ENCODE peak calls at places on chromosomes 6 and 20, in five cellular contexts. One of them, this sample, is unnamed.

GRCh38 chr6:35581633-35582032 is 68.9 kb upstream of the TULP1 start:
- DNase-seq in upper lobe of right lung: no peak
- DNase-seq in stimulated activated CD8-positive, alpha-beta memory T cell treated with anti-CD3 and anti-CD28 coated beads, Interleukin-7, amount 100 ng/mL, for 4 hours: no peak
- DNase-seq in stromal cell of bone marrow: no peak
- DNase-seq in activated naive CD4-positive, alpha-beta T cell: no peak
- DNase-seq in this sample: no peak

GRCh38 chr20:45823949-45824835 is 2.9 kb downstream of the TNNC2 start:
- DNase-seq in stromal cell of bone marrow: no peak
- DNase-seq in stimulated activated CD8-positive, alpha-beta memory T cell treated with anti-CD3 and anti-CD28 coated beads, Interleukin-7, amount 100 ng/mL, for 4 hours: peak; percentile 21
- DNase-seq in activated naive CD4-positive, alpha-beta T cell: peak; percentile 35
- DNase-seq in upper lobe of right lung: no peak
- DNase-seq in this sample: no peak

GRCh38 chr6:170139531-170139930 is 151.3 kb downstream of the DLL1 start:
- DNase-seq in activated naive CD4-positive, alpha-beta T cell: no peak
- DNase-seq in stromal cell of bone marrow: no peak
- DNase-seq in stimulated activated CD8-positive, alpha-beta memory T cell treated with anti-CD3 and anti-CD28 coated beads, Interleukin-7, amount 100 ng/mL, for 4 hours: no peak
- DNase-seq in upper lobe of right lung: peak; percentile 53
- DNase-seq in this sample: peak; percentile 39

GRCh38 chr6:119454694-119455093 is 105.1 kb upstream of the MAN1A1 start:
- DNase-seq in stromal cell of bone marrow: peak; percentile 22
- DNase-seq in upper lobe of right lung: no peak
- DNase-seq in stimulated activated CD8-positive, alpha-beta memory T cell treated with anti-CD3 and anti-CD28 coated beads, Interleukin-7, amount 100 ng/mL, for 4 hours: no peak
- DNase-seq in activated naive CD4-positive, alpha-beta T cell: no peak
- DNase-seq in this sample: no peak

GRCh38 chr20:62342910-62343309 is 24.2 kb downstream of the LAMA5 start:
- DNase-seq in activated naive CD4-positive, alpha-beta T cell: no peak
- DNase-seq in stromal cell of bone marrow: no peak
- DNase-seq in stimulated activated CD8-positive, alpha-beta memory T cell treated with anti-CD3 and anti-CD28 coated beads, Interleukin-7, amount 100 ng/mL, for 4 hours: no peak
- DNase-seq in upper lobe of right lung: no peak
- DNase-seq in this sample: no peak

GRCh38 chr6:139344186-139344963 is 30.1 kb downstream of the CITED2 start:
- DNase-seq in activated naive CD4-positive, alpha-beta T cell: no peak
- DNase-seq in stimulated activated CD8-positive, alpha-beta memory T cell treated with anti-CD3 and anti-CD28 coated beads, Interleukin-7, amount 100 ng/mL, for 4 hours: no peak
- DNase-seq in upper lobe of right lung: no peak
- DNase-seq in stromal cell of bone marrow: no peak
- DNase-seq in this sample: no peak

GRCh38 chr6:142913511-142914047 is 31.4 kb downstream of the HIVEP2 start:
- DNase-seq in activated naive CD4-positive, alpha-beta T cell: peak; percentile 52
- DNase-seq in stromal cell of bone marrow: no peak
- DNase-seq in stimulated activated CD8-positive, alpha-beta memory T cell treated with anti-CD3 and anti-CD28 coated beads, Interleukin-7, amount 100 ng/mL, for 4 hours: peak; percentile 67
- DNase-seq in upper lobe of right lung: peak; percentile 57
- DNase-seq in this sample: no peak

GRCh38 chr20:43583982-43584432 is 6.7 kb upstream of the IFT52 start:
- DNase-seq in stromal cell of bone marrow: peak; percentile 98
- DNase-seq in stimulated activated CD8-positive, alpha-beta memory T cell treated with anti-CD3 and anti-CD28 coated beads, Interleukin-7, amount 100 ng/mL, for 4 hours: no peak
- DNase-seq in upper lobe of right lung: peak; percentile 79
- DNase-seq in activated naive CD4-positive, alpha-beta T cell: no peak
- DNase-seq in this sample: no peak

GRCh38 chr6:155504848-155505247 is 49.2 kb upstream of the NOX3 start:
- DNase-seq in upper lobe of right lung: no peak
- DNase-seq in stimulated activated CD8-positive, alpha-beta memory T cell treated with anti-CD3 and anti-CD28 coated beads, Interleukin-7, amount 100 ng/mL, for 4 hours: no peak
- DNase-seq in stromal cell of bone marrow: no peak
- DNase-seq in activated naive CD4-positive, alpha-beta T cell: no peak
- DNase-seq in this sample: no peak

GRCh38 chr6:32196682-32197616 is 4.5 kb upstream of the GPSM3 start:
- DNase-seq in activated naive CD4-positive, alpha-beta T cell: no peak
- DNase-seq in stromal cell of bone marrow: no peak
- DNase-seq in stimulated activated CD8-positive, alpha-beta memory T cell treated with anti-CD3 and anti-CD28 coated beads, Interleukin-7, amount 100 ng/mL, for 4 hours: no peak
- DNase-seq in upper lobe of right lung: peak; percentile 70
- DNase-seq in this sample: peak; percentile 79

GRCh38 chr6:121157913-121158312 is 176.4 kb downstream of the TBC1D32 start:
- DNase-seq in stimulated activated CD8-positive, alpha-beta memory T cell treated with anti-CD3 and anti-CD28 coated beads, Interleukin-7, amount 100 ng/mL, for 4 hours: no peak
- DNase-seq in stromal cell of bone marrow: peak; percentile 16
- DNase-seq in activated naive CD4-positive, alpha-beta T cell: no peak
- DNase-seq in upper lobe of right lung: no peak
- DNase-seq in this sample: no peak

GRCh38 chr20:45817652-45818194 is 5.3 kb downstream of the UBE2C start:
- DNase-seq in stromal cell of bone marrow: peak; percentile 48
- DNase-seq in activated naive CD4-positive, alpha-beta T cell: no peak
- DNase-seq in stimulated activated CD8-positive, alpha-beta memory T cell treated with anti-CD3 and anti-CD28 coated beads, Interleukin-7, amount 100 ng/mL, for 4 hours: no peak
- DNase-seq in upper lobe of right lung: no peak
- DNase-seq in this sample: no peak

GRCh38 chr20:57783196-57783595 is 73.4 kb upstream of the PMEPA1 start:
- DNase-seq in activated naive CD4-positive, alpha-beta T cell: no peak
- DNase-seq in upper lobe of right lung: no peak
- DNase-seq in stromal cell of bone marrow: no peak
- DNase-seq in stimulated activated CD8-positive, alpha-beta memory T cell treated with anti-CD3 and anti-CD28 coated beads, Interleukin-7, amount 100 ng/mL, for 4 hours: no peak
- DNase-seq in this sample: no peak

GRCh38 chr20:44616604-44616964 is 34.2 kb downstream of the PKIG start:
- DNase-seq in upper lobe of right lung: peak; percentile 63
- DNase-seq in stromal cell of bone marrow: no peak
- DNase-seq in stimulated activated CD8-positive, alpha-beta memory T cell treated with anti-CD3 and anti-CD28 coated beads, Interleukin-7, amount 100 ng/mL, for 4 hours: no peak
- DNase-seq in activated naive CD4-positive, alpha-beta T cell: no peak
- DNase-seq in this sample: peak; percentile 80

GRCh38 chr6:125020385-125020784 is 58.1 kb downstream of the RNF217 start:
- DNase-seq in stromal cell of bone marrow: no peak
- DNase-seq in stimulated activated CD8-positive, alpha-beta memory T cell treated with anti-CD3 and anti-CD28 coated beads, Interleukin-7, amount 100 ng/mL, for 4 hours: no peak
- DNase-seq in upper lobe of right lung: no peak
- DNase-seq in activated naive CD4-positive, alpha-beta T cell: no peak
- DNase-seq in this sample: no peak

GRCh38 chr6:41536884-41537347 is 9.3 kb upstream of the FOXP4 start:
- DNase-seq in stimulated activated CD8-positive, alpha-beta memory T cell treated with anti-CD3 and anti-CD28 coated beads, Interleukin-7, amount 100 ng/mL, for 4 hours: no peak
- DNase-seq in upper lobe of right lung: peak; percentile 84
- DNase-seq in stromal cell of bone marrow: no peak
- DNase-seq in activated naive CD4-positive, alpha-beta T cell: no peak
- DNase-seq in this sample: no peak

GRCh38 chr20:52012093-52012492 is 179.5 kb downstream of the ZFP64 start:
- DNase-seq in stimulated activated CD8-positive, alpha-beta memory T cell treated with anti-CD3 and anti-CD28 coated beads, Interleukin-7, amount 100 ng/mL, for 4 hours: no peak
- DNase-seq in stromal cell of bone marrow: no peak
- DNase-seq in upper lobe of right lung: no peak
- DNase-seq in activated naive CD4-positive, alpha-beta T cell: no peak
- DNase-seq in this sample: no peak

GRCh38 chr6:79762370-79762769 is 131.2 kb downstream of the SH3BGRL2 start:
- DNase-seq in stromal cell of bone marrow: peak; percentile 9
- DNase-seq in stimulated activated CD8-positive, alpha-beta memory T cell treated with anti-CD3 and anti-CD28 coated beads, Interleukin-7, amount 100 ng/mL, for 4 hours: no peak
- DNase-seq in activated naive CD4-positive, alpha-beta T cell: no peak
- DNase-seq in upper lobe of right lung: no peak
- DNase-seq in this sample: no peak

GRCh38 chr20:33948480-33948879 is 45.2 kb upstream of the RALY start:
- DNase-seq in stromal cell of bone marrow: no peak
- DNase-seq in stimulated activated CD8-positive, alpha-beta memory T cell treated with anti-CD3 and anti-CD28 coated beads, Interleukin-7, amount 100 ng/mL, for 4 hours: no peak
- DNase-seq in upper lobe of right lung: no peak
- DNase-seq in activated naive CD4-positive, alpha-beta T cell: no peak
- DNase-seq in this sample: no peak

GRCh38 chr6:8026800-8027199 is 37.4 kb downstream of the BLOC1S5 start:
- DNase-seq in upper lobe of right lung: no peak
- DNase-seq in activated naive CD4-positive, alpha-beta T cell: no peak
- DNase-seq in stromal cell of bone marrow: no peak
- DNase-seq in stimulated activated CD8-positive, alpha-beta memory T cell treated with anti-CD3 and anti-CD28 coated beads, Interleukin-7, amount 100 ng/mL, for 4 hours: no peak
- DNase-seq in this sample: no peak

GRCh38 chr6:163324326-163324927 is 90.1 kb upstream of the QKI start:
- DNase-seq in stimulated activated CD8-positive, alpha-beta memory T cell treated with anti-CD3 and anti-CD28 coated beads, Interleukin-7, amount 100 ng/mL, for 4 hours: no peak
- DNase-seq in activated naive CD4-positive, alpha-beta T cell: no peak
- DNase-seq in stromal cell of bone marrow: no peak
- DNase-seq in upper lobe of right lung: no peak
- DNase-seq in this sample: no peak

GRCh38 chr20:21137078-21137477 is 11.2 kb downstream of the KIZ start:
- DNase-seq in stimulated activated CD8-positive, alpha-beta memory T cell treated with anti-CD3 and anti-CD28 coated beads, Interleukin-7, amount 100 ng/mL, for 4 hours: no peak
- DNase-seq in stromal cell of bone marrow: no peak
- DNase-seq in activated naive CD4-positive, alpha-beta T cell: no peak
- DNase-seq in upper lobe of right lung: no peak
- DNase-seq in this sample: no peak

GRCh38 chr6:168158280-168158979 is 79.4 kb upstream of the FRMD1 start:
- DNase-seq in activated naive CD4-positive, alpha-beta T cell: no peak
- DNase-seq in upper lobe of right lung: no peak
- DNase-seq in stimulated activated CD8-positive, alpha-beta memory T cell treated with anti-CD3 and anti-CD28 coated beads, Interleukin-7, amount 100 ng/mL, for 4 hours: no peak
- DNase-seq in stromal cell of bone marrow: no peak
- DNase-seq in this sample: no peak

GRCh38 chr6:85640806-85641205 is 1.9 kb downstream of the SYNCRIP start:
- DNase-seq in stromal cell of bone marrow: no peak
- DNase-seq in upper lobe of right lung: no peak
- DNase-seq in activated naive CD4-positive, alpha-beta T cell: no peak
- DNase-seq in stimulated activated CD8-positive, alpha-beta memory T cell treated with anti-CD3 and anti-CD28 coated beads, Interleukin-7, amount 100 ng/mL, for 4 hours: no peak
- DNase-seq in this sample: no peak

GRCh38 chr20:7161690-7162089 is 394.2 kb downstream of the BMP2 start:
- DNase-seq in upper lobe of right lung: no peak
- DNase-seq in stromal cell of bone marrow: no peak
- DNase-seq in activated naive CD4-positive, alpha-beta T cell: no peak
- DNase-seq in stimulated activated CD8-positive, alpha-beta memory T cell treated with anti-CD3 and anti-CD28 coated beads, Interleukin-7, amount 100 ng/mL, for 4 hours: no peak
- DNase-seq in this sample: no peak

GRCh38 chr20:40563296-40563950 is 125.6 kb downstream of the MAFB start:
- DNase-seq in stimulated activated CD8-positive, alpha-beta memory T cell treated with anti-CD3 and anti-CD28 coated beads, Interleukin-7, amount 100 ng/mL, for 4 hours: no peak
- DNase-seq in stromal cell of bone marrow: no peak
- DNase-seq in activated naive CD4-positive, alpha-beta T cell: no peak
- DNase-seq in upper lobe of right lung: peak; percentile 86
- DNase-seq in this sample: no peak

GRCh38 chr6:119067091-119067490 is 11.4 kb downstream of the FAM184A start:
- DNase-seq in stimulated activated CD8-positive, alpha-beta memory T cell treated with anti-CD3 and anti-CD28 coated beads, Interleukin-7, amount 100 ng/mL, for 4 hours: no peak
- DNase-seq in activated naive CD4-positive, alpha-beta T cell: no peak
- DNase-seq in stromal cell of bone marrow: no peak
- DNase-seq in upper lobe of right lung: no peak
- DNase-seq in this sample: no peak

GRCh38 chr20:5663396-5663795 is 86.8 kb upstream of the SHLD1 start:
- DNase-seq in upper lobe of right lung: no peak
- DNase-seq in activated naive CD4-positive, alpha-beta T cell: no peak
- DNase-seq in stimulated activated CD8-positive, alpha-beta memory T cell treated with anti-CD3 and anti-CD28 coated beads, Interleukin-7, amount 100 ng/mL, for 4 hours: no peak
- DNase-seq in stromal cell of bone marrow: no peak
- DNase-seq in this sample: no peak

GRCh38 chr6:134295953-134296553 is 21.9 kb downstream of the SGK1 start:
- DNase-seq in stimulated activated CD8-positive, alpha-beta memory T cell treated with anti-CD3 and anti-CD28 coated beads, Interleukin-7, amount 100 ng/mL, for 4 hours: no peak
- DNase-seq in upper lobe of right lung: no peak
- DNase-seq in stromal cell of bone marrow: peak; percentile 91
- DNase-seq in activated naive CD4-positive, alpha-beta T cell: no peak
- DNase-seq in this sample: no peak

GRCh38 chr20:32285621-32286334 is 8.3 kb downstream of the KIF3B start:
- DNase-seq in stimulated activated CD8-positive, alpha-beta memory T cell treated with anti-CD3 and anti-CD28 coated beads, Interleukin-7, amount 100 ng/mL, for 4 hours: no peak
- DNase-seq in stromal cell of bone marrow: no peak
- DNase-seq in activated naive CD4-positive, alpha-beta T cell: no peak
- DNase-seq in upper lobe of right lung: no peak
- DNase-seq in this sample: no peak

GRCh38 chr6:53503060-53503459 is 41.8 kb downstream of the GCLC start:
- DNase-seq in stimulated activated CD8-positive, alpha-beta memory T cell treated with anti-CD3 and anti-CD28 coated beads, Interleukin-7, amount 100 ng/mL, for 4 hours: no peak
- DNase-seq in stromal cell of bone marrow: no peak
- DNase-seq in activated naive CD4-positive, alpha-beta T cell: no peak
- DNase-seq in upper lobe of right lung: no peak
- DNase-seq in this sample: no peak

GRCh38 chr20:49219091-49219923 is at the start of gene DDX27:
- DNase-seq in stimulated activated CD8-positive, alpha-beta memory T cell treated with anti-CD3 and anti-CD28 coated beads, Interleukin-7, amount 100 ng/mL, for 4 hours: peak; percentile 96
- DNase-seq in activated naive CD4-positive, alpha-beta T cell: peak; percentile 92
- DNase-seq in upper lobe of right lung: peak; percentile 97
- DNase-seq in stromal cell of bone marrow: peak; percentile 96
- DNase-seq in this sample: peak; percentile 99

GRCh38 chr20:4973330-4974097 is 27.8 kb downstream of the SLC23A2 start:
- DNase-seq in activated naive CD4-positive, alpha-beta T cell: peak; percentile 6
- DNase-seq in stromal cell of bone marrow: peak; percentile 81
- DNase-seq in upper lobe of right lung: peak; percentile 73
- DNase-seq in stimulated activated CD8-positive, alpha-beta memory T cell treated with anti-CD3 and anti-CD28 coated beads, Interleukin-7, amount 100 ng/mL, for 4 hours: peak; percentile 9
- DNase-seq in this sample: peak; percentile 77

GRCh38 chr20:1184638-1185315 is at the start of gene TMEM74B:
- DNase-seq in activated naive CD4-positive, alpha-beta T cell: no peak
- DNase-seq in upper lobe of right lung: no peak
- DNase-seq in stromal cell of bone marrow: no peak
- DNase-seq in stimulated activated CD8-positive, alpha-beta memory T cell treated with anti-CD3 and anti-CD28 coated beads, Interleukin-7, amount 100 ng/mL, for 4 hours: no peak
- DNase-seq in this sample: no peak

GRCh38 chr20:13363473-13363872 is 142.4 kb downstream of the ISM1 start:
- DNase-seq in stimulated activated CD8-positive, alpha-beta memory T cell treated with anti-CD3 and anti-CD28 coated beads, Interleukin-7, amount 100 ng/mL, for 4 hours: no peak
- DNase-seq in upper lobe of right lung: no peak
- DNase-seq in activated naive CD4-positive, alpha-beta T cell: no peak
- DNase-seq in stromal cell of bone marrow: no peak
- DNase-seq in this sample: no peak

This sample was measured in cardiac septum.